ENCODE peak calls at places on chromosome X, in five cellular contexts. W is HepG2, X is suprapubic skin, E is sigmoid colon, M is GM12878. N is an unnamed sample.

GRCh38 chrX:1592128-1592862 is 891 bp downstream of the AKAP17A start:
- DNase-seq in W (peak), X (peak), E (no peak), M (no peak), N (peak)

GRCh38 chrX:31126205-31126604 is 54.4 kb upstream of the FTHL17 start:
- DNase-seq in W (no peak), X (no peak), E (no peak), M (no peak), N (no peak)

GRCh38 chrX:149495573-149496071 is 9.5 kb downstream of the IDS start:
- DNase-seq in W (peak), X (no peak), E (no peak), M (no peak), N (no peak)

GRCh38 chrX:68894513-68895338 is 65.9 kb downstream of the EFNB1 start:
- DNase-seq in W (no peak), X (no peak), E (peak), M (no peak), N (no peak)

GRCh38 chrX:105752334-105752733 is 70.0 kb upstream of the NRK start:
- DNase-seq in W (no peak), X (no peak), E (no peak), M (no peak), N (no peak)

GRCh38 chrX:139543920-139544319 is 13.4 kb downstream of the F9 start:
- DNase-seq in W (no peak), X (no peak), E (no peak), M (no peak), N (no peak)

GRCh38 chrX:56000729-56001128 is 231.4 kb upstream of the KLF8 start:
- DNase-seq in W (no peak), X (no peak), E (no peak), M (no peak), N (no peak)

GRCh38 chrX:110383414-110383813 is 24.8 kb downstream of the RTL9 start:
- DNase-seq in W (no peak), X (no peak), E (no peak), M (no peak), N (no peak)

GRCh38 chrX:21004835-21005234 is 369.4 kb upstream of the CNKSR2 start:
- DNase-seq in W (no peak), X (no peak), E (no peak), M (no peak), N (no peak)

GRCh38 chrX:11751261-11751660 is 6.8 kb upstream of the MSL3 start:
- DNase-seq in W (no peak), X (no peak), E (no peak), M (no peak), N (no peak)

GRCh38 chrX:53437211-53437610 is 3.0 kb upstream of the HSD17B10 start:
- DNase-seq in W (no peak), X (no peak), E (no peak), M (no peak), N (no peak)

GRCh38 chrX:119516157-119516702 is 48.0 kb downstream of the SLC25A5 start:
- DNase-seq in W (peak), X (no peak), E (no peak), M (peak), N (peak)

GRCh38 chrX:122238801-122239200 is 945.3 kb upstream of the GRIA3 start:
- DNase-seq in W (no peak), X (no peak), E (no peak), M (no peak), N (no peak)

GRCh38 chrX:10112510-10112909 is 44.3 kb upstream of the CLCN4 start:
- DNase-seq in W (no peak), X (no peak), E (no peak), M (peak), N (no peak)

GRCh38 chrX:66635360-66635759 is 3.5 kb downstream of the EDA2R start:
- DNase-seq in W (no peak), X (no peak), E (no peak), M (no peak), N (no peak)

GRCh38 chrX:1397441-1397840 is 5.5 kb upstream of the SLC25A6 start:
- DNase-seq in W (no peak), X (peak), E (peak), M (no peak), N (no peak)

GRCh38 chrX:107483976-107484726 is 34.7 kb downstream of the FRMPD3 start:
- DNase-seq in W (no peak), X (no peak), E (no peak), M (no peak), N (no peak)

GRCh38 chrX:123731987-123732678 is 719 bp downstream of the THOC2 start:
- DNase-seq in W (no peak), X (peak), E (no peak), M (no peak), N (no peak)

GRCh38 chrX:307261-308111 is 11.1 kb downstream of the GTPBP6 start:
- DNase-seq in W (no peak), X (peak), E (peak), M (no peak), N (peak)

GRCh38 chrX:153723351-153724251 is 586 bp downstream of the BCAP31 start:
- DNase-seq in W (peak), X (no peak), E (no peak), M (no peak), N (peak)

GRCh38 chrX:34849371-34849770 is 93.2 kb upstream of the FAM47B start:
- DNase-seq in W (no peak), X (no peak), E (no peak), M (no peak), N (no peak)

GRCh38 chrX:110284159-110284558 is 33.7 kb downstream of the AMMECR1 start:
- DNase-seq in W (no peak), X (no peak), E (no peak), M (no peak), N (no peak)

GRCh38 chrX:96770315-96770714 is 85.7 kb downstream of the DIAPH2 start:
- DNase-seq in W (peak), X (no peak), E (no peak), M (no peak), N (no peak)

GRCh38 chrX:68838571-68838910 is 9.7 kb downstream of the EFNB1 start:
- DNase-seq in W (no peak), X (no peak), E (peak), M (no peak), N (no peak)

GRCh38 chrX:150984164-150984824 is 1.2 kb downstream of the HMGB3 start:
- DNase-seq in W (no peak), X (no peak), E (no peak), M (no peak), N (no peak)

GRCh38 chrX:123736333-123736921 is 3.6 kb upstream of the THOC2 start:
- DNase-seq in W (no peak), X (no peak), E (no peak), M (no peak), N (no peak)

GRCh38 chrX:120560842-120561633 is at the start of gene CUL4B:
- DNase-seq in W (peak), X (peak), E (peak), M (peak), N (peak)
- TF ChIP-seq POLR2A in W (peak), X (peak), E (peak), M (peak), N (peak)

GRCh38 chrX:23870041-23870440 is 37.7 kb downstream of the APOO start:
- DNase-seq in W (no peak), X (no peak), E (no peak), M (no peak), N (no peak)

GRCh38 chrX:23871905-23872546 is 35.7 kb downstream of the APOO start:
- DNase-seq in W (peak), X (no peak), E (no peak), M (no peak), N (no peak)
- TF ChIP-seq POLR2AphosphoS5 in W (no peak), X (no peak), E (no peak), M (no peak), N (no peak)

GRCh38 chrX:129706395-129707072 is 32.2 kb upstream of the XPNPEP2 start:
- DNase-seq in W (no peak), X (no peak), E (no peak), M (no peak), N (no peak)
- TF ChIP-seq POLR2A in W (no peak), X (no peak), E (no peak), M (no peak), N (no peak)

GRCh38 chrX:141903400-141904155 is at the start of gene MAGEC1:
- DNase-seq in W (no peak), X (no peak), E (no peak), M (no peak), N (no peak)
- TF ChIP-seq POLR2AphosphoS5 in W (no peak), X (no peak), E (no peak), M (no peak), N (no peak)

GRCh38 chrX:12948495-12948894 is 26.4 kb upstream of the TMSB4X start:
- DNase-seq in W (no peak), X (no peak), E (no peak), M (no peak), N (no peak)

GRCh38 chrX:12951590-12951965 is 23.3 kb upstream of the TMSB4X start:
- DNase-seq in W (no peak), X (no peak), E (no peak), M (no peak), N (no peak)

GRCh38 chrX:12949205-12949926 is 25.5 kb upstream of the TMSB4X start:
- DNase-seq in W (no peak), X (no peak), E (no peak), M (peak), N (no peak)

GRCh38 chrX:12950851-12951589 is 23.9 kb upstream of the TMSB4X start:
- DNase-seq in W (peak), X (no peak), E (no peak), M (peak), N (no peak)

DNA sequence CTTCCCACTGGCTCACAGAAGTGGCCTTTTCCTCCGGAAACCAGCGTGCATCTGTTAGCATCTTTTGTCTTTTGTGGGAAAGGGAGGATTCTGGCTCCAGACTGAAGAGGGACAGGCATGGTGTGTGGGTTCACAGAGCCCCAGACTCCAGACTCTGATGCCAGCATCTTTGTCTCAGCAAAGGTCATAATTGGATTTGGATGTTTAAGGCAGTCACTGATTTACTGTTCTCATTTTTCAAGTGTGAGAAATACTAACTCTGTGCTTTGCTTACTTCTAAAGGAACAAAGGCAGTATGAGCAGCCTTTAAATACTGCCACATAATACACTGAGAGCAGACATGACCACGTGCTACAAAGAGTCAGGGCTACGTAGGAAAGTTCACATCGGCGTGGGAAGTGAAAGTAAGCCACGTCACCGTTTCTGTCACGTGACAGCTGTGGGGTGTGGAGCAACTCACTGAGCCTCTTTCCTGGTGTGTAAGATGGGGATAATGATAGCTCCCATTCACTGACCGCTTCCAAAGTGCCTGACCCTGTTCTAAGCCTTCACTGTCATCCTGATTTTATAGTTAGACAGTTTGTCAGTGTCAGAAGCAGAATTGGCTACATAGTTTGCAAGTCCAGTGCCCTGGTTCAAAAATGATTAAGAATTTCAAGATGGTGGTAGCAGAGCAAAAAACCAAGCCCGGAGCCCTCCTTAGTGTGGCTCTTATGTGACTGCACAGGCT is 24.8 kb upstream of the TMSB4X start:
- DNase-seq in W (no peak), X (peak), E (peak), M (peak), N (no peak)
- TF ChIP-seq POLR2A in W (no peak), X (no peak), E (peak), M (peak), N (peak)

GRCh38 chrX:70444326-70445196 is at the start of gene DLG3:
- DNase-seq in W (no peak), X (no peak), E (no peak), M (no peak), N (no peak)
- TF ChIP-seq POLR2AphosphoS5 in W (no peak), X (no peak), E (no peak), M (no peak), N (no peak)

GRCh38 chrX:40007746-40008705 is 89.7 kb downstream of the BCOR start:
- DNase-seq in W (no peak), X (no peak), E (no peak), M (no peak), N (no peak)
- TF ChIP-seq POLR2A in W (no peak), X (no peak), E (no peak), M (no peak), N (no peak)

DNA sequence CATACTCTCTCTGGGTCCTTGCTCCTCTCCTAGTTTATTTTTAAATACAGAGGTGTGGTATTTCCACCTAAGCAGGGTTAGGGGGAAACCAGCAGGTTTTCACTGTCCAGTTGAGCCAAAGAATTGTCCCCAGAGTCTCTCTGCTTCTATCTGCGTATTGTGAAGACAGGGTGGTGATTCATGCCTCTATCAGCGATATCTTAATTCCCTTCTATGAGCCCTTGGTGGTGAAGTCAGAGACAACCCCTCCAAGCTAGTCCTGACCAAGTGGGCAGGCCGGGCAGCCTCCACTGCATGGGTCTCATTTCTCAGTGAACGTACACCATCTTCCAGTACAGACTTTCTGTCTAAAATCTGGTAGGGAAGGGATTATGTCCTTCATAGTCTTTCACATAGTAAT is 100.5 kb upstream of the GPR34 start:
- DNase-seq in W (no peak), X (no peak), E (no peak), M (no peak), N (no peak)
- TF ChIP-seq POLR2AphosphoS5 in W (no peak), X (no peak), E (no peak), M (no peak), N (no peak)

N was measured in GM12892.